ENCODE peak calls at places on chromosomes 5 and 9, in seven cellular contexts. One of them, this sample, is unnamed.

GRCh38 chr9:15308511-15308910 is 1.5 kb upstream of the TTC39B start:
- DNase-seq in cardiac muscle cell: peak; percentile 64
- DNase-seq in AG10803: peak; percentile 81
- DNase-seq in stomach: no peak
- DNase-seq in RWPE2: no peak
- DNase-seq in fibroblast of mammary gland: peak; percentile 71
- DNase-seq in K562: no peak
- DNase-seq in this sample: no peak

GRCh38 chr9:76414656-76415055 is 20.4 kb upstream of the RFK start:
- DNase-seq in stomach: no peak
- DNase-seq in RWPE2: no peak
- DNase-seq in AG10803: peak; percentile 25
- DNase-seq in K562: no peak
- DNase-seq in fibroblast of mammary gland: peak; percentile 70
- DNase-seq in cardiac muscle cell: peak; percentile 75
- DNase-seq in this sample: no peak

GRCh38 chr9:84300271-84300670 is 40.3 kb downstream of the SLC28A3 start:
- DNase-seq in AG10803: peak; percentile 72
- DNase-seq in stomach: no peak
- DNase-seq in cardiac muscle cell: peak; percentile 67
- DNase-seq in fibroblast of mammary gland: peak; percentile 74
- DNase-seq in K562: no peak
- DNase-seq in RWPE2: peak; percentile 81
- DNase-seq in this sample: no peak

GRCh38 chr9:76271755-76272154 is 122.5 kb downstream of the RFK start:
- DNase-seq in cardiac muscle cell: no peak
- DNase-seq in K562: no peak
- DNase-seq in AG10803: peak; percentile 16
- DNase-seq in fibroblast of mammary gland: peak; percentile 8
- DNase-seq in stomach: no peak
- DNase-seq in RWPE2: no peak
- DNase-seq in this sample: no peak

GRCh38 chr5:135441919-135442318 is 5.2 kb downstream of the DCANP1 start:
- DNase-seq in AG10803: no peak
- DNase-seq in cardiac muscle cell: no peak
- DNase-seq in stomach: no peak
- DNase-seq in RWPE2: peak; percentile 20
- DNase-seq in fibroblast of mammary gland: no peak
- DNase-seq in K562: no peak
- DNase-seq in this sample: no peak

GRCh38 chr5:6567835-6568234 is 65.0 kb downstream of the NSUN2 start:
- DNase-seq in AG10803: no peak
- DNase-seq in K562: no peak
- DNase-seq in RWPE2: no peak
- DNase-seq in cardiac muscle cell: no peak
- DNase-seq in stomach: no peak
- DNase-seq in fibroblast of mammary gland: no peak
- DNase-seq in this sample: no peak

GRCh38 chr9:110246214-110246613 is 10.1 kb downstream of the TXN start:
- DNase-seq in stomach: no peak
- DNase-seq in RWPE2: no peak
- DNase-seq in cardiac muscle cell: no peak
- DNase-seq in fibroblast of mammary gland: no peak
- DNase-seq in K562: no peak
- DNase-seq in AG10803: no peak
- DNase-seq in this sample: no peak

GRCh38 chr9:127642047-127642740 is 30.1 kb downstream of the STXBP1 start:
- DNase-seq in K562: no peak
- DNase-seq in cardiac muscle cell: no peak
- DNase-seq in stomach: no peak
- DNase-seq in AG10803: no peak
- DNase-seq in RWPE2: no peak
- DNase-seq in fibroblast of mammary gland: no peak
- DNase-seq in this sample: no peak

GRCh38 chr9:71680189-71680983 is 87.9 kb downstream of the CEMIP2 start:
- DNase-seq in AG10803: peak; percentile 63
- DNase-seq in fibroblast of mammary gland: peak; percentile 55
- DNase-seq in RWPE2: no peak
- DNase-seq in K562: no peak
- DNase-seq in stomach: no peak
- DNase-seq in cardiac muscle cell: peak; percentile 54
- DNase-seq in this sample: no peak

GRCh38 chr5:156474251-156474650 is 147.3 kb downstream of the SGCD start:
- DNase-seq in stomach: no peak
- DNase-seq in fibroblast of mammary gland: peak; percentile 78
- DNase-seq in RWPE2: no peak
- DNase-seq in cardiac muscle cell: peak; percentile 52
- DNase-seq in K562: no peak
- DNase-seq in AG10803: peak; percentile 68
- DNase-seq in this sample: no peak

GRCh38 chr5:137714931-137715330 is 21.0 kb downstream of the KLHL3 start:
- DNase-seq in fibroblast of mammary gland: no peak
- DNase-seq in RWPE2: no peak
- DNase-seq in K562: no peak
- DNase-seq in stomach: no peak
- DNase-seq in cardiac muscle cell: no peak
- DNase-seq in AG10803: no peak
- DNase-seq in this sample: no peak

GRCh38 chr9:109251080-109251775 is 69.6 kb downstream of the EPB41L4B start:
- DNase-seq in cardiac muscle cell: peak; percentile 61
- DNase-seq in RWPE2: no peak
- DNase-seq in K562: no peak
- DNase-seq in fibroblast of mammary gland: no peak
- DNase-seq in AG10803: peak; percentile 18
- DNase-seq in stomach: peak; percentile 82
- DNase-seq in this sample: peak; percentile 98

GRCh38 chr9:36914212-36914577 is 119.9 kb downstream of the PAX5 start:
- DNase-seq in fibroblast of mammary gland: no peak
- DNase-seq in cardiac muscle cell: no peak
- DNase-seq in AG10803: no peak
- DNase-seq in RWPE2: no peak
- DNase-seq in stomach: no peak
- DNase-seq in K562: no peak
- DNase-seq in this sample: peak; percentile 27

GRCh38 chr9:36912620-36913019 is 121.4 kb downstream of the PAX5 start:
- DNase-seq in stomach: no peak
- DNase-seq in AG10803: no peak
- DNase-seq in K562: no peak
- DNase-seq in RWPE2: no peak
- DNase-seq in fibroblast of mammary gland: no peak
- DNase-seq in cardiac muscle cell: no peak
- DNase-seq in this sample: no peak

GRCh38 chr9:36911601-36912412 is 122.3 kb downstream of the PAX5 start:
- DNase-seq in fibroblast of mammary gland: no peak
- DNase-seq in cardiac muscle cell: peak; percentile 35
- DNase-seq in AG10803: no peak
- DNase-seq in stomach: no peak
- DNase-seq in RWPE2: no peak
- DNase-seq in K562: no peak
- DNase-seq in this sample: peak; percentile 8

GRCh38 chr9:36911037-36911436 is 123.0 kb downstream of the PAX5 start:
- DNase-seq in stomach: no peak
- DNase-seq in AG10803: no peak
- DNase-seq in fibroblast of mammary gland: no peak
- DNase-seq in K562: no peak
- DNase-seq in cardiac muscle cell: no peak
- DNase-seq in RWPE2: no peak
- DNase-seq in this sample: no peak

DNA sequence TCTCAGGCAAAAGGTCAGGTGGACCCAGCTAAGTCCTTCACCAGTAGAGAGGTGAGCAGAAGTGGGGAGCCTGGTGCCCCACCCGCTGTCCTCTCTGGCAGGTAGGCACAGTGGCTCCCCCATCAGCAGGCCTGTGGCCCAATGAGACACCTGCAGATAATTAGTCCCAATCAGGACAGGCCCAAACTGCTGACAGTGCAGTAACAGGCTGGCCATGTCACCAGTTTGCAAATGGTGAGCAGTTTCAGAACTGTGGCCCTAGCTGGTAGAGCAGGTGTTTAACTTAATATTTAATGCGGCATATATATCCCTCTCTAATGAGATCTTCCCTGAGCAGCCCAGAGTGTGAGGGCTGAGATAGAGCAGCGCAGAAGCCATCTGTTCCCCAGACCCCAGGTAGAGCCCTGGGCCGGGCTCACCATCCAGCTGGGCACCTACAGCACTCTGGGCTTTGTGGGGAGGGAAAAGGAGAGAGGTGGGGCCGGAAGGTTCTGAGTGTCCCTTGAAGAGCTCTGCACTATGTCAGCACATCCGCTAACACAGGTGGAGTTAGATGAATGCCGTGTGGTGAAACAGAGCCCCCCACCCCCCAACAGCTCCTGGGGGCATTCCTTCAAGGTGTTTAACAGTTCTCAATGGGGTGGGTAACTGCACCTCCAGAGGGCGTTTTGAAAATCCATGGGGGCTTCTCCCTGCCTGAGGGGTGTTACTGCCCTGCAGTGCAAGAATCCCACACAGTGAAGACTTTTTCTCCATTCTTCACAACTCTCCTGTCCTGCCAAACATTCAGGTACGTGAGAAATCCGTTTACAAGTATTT is 120.5 kb downstream of the PAX5 start:
- DNase-seq in RWPE2: no peak
- DNase-seq in cardiac muscle cell: no peak
- DNase-seq in K562: peak; percentile 10
- DNase-seq in AG10803: no peak
- DNase-seq in fibroblast of mammary gland: no peak
- DNase-seq in stomach: no peak
- DNase-seq in this sample: no peak
- TF ChIP-seq CTCF in RWPE2: peak; percentile 17
- TF ChIP-seq CTCF in cardiac muscle cell: peak; percentile 18
- TF ChIP-seq CTCF in K562: no peak
- TF ChIP-seq CTCF in AG10803: no peak
- TF ChIP-seq CTCF in fibroblast of mammary gland: no peak
- TF ChIP-seq CTCF in stomach: no peak
- TF ChIP-seq CTCF in this sample: peak; percentile 2

DNA sequence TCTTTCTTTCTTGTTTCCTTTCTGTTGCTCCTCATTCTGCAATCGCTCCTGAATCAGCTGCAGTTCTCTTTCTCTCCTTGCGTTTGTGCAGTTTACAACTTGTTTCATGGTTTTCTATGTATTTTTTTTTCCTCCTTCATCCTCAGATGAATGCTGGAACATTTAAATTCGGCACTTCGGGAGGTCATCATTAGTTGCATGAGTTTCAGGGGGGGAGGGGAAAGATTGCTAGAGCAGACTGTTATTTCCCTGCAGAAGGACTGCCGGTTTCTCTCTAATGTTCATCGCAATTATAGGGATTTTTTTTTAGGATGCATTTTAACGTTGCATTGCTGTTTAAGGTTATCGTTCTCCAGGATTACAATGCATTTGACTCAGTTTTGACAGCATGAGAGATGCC is 1311.9 kb upstream of the WWC1 start:
- DNase-seq in AG10803: no peak
- DNase-seq in fibroblast of mammary gland: no peak
- DNase-seq in stomach: no peak
- DNase-seq in RWPE2: no peak
- DNase-seq in cardiac muscle cell: peak; percentile 12
- DNase-seq in K562: no peak
- DNase-seq in this sample: no peak
- H3K4me3 ChIP-seq in AG10803: peak overlapping the region; percentile 29
- H3K4me3 ChIP-seq in fibroblast of mammary gland: peak overlapping the region; percentile 48
- H3K4me3 ChIP-seq in stomach: peak overlapping the region; percentile 54
- H3K4me3 ChIP-seq in RWPE2: no peak overlapping the region
- H3K4me3 ChIP-seq in cardiac muscle cell: peak overlapping the region; percentile 43
- H3K4me3 ChIP-seq in K562: no peak overlapping the region
- H3K4me3 ChIP-seq in this sample: peak overlapping the region; percentile 54

GRCh38 chr5:167992868-167993267 is 298.6 kb upstream of the WWC1 start:
- DNase-seq in fibroblast of mammary gland: no peak
- DNase-seq in AG10803: no peak
- DNase-seq in RWPE2: no peak
- DNase-seq in stomach: no peak
- DNase-seq in K562: no peak
- DNase-seq in cardiac muscle cell: no peak
- DNase-seq in this sample: no peak

GRCh38 chr5:167985373-167985772 is 306.1 kb upstream of the WWC1 start:
- DNase-seq in K562: no peak
- DNase-seq in stomach: no peak
- DNase-seq in cardiac muscle cell: no peak
- DNase-seq in AG10803: no peak
- DNase-seq in fibroblast of mammary gland: no peak
- DNase-seq in RWPE2: no peak
- DNase-seq in this sample: no peak

DNA sequence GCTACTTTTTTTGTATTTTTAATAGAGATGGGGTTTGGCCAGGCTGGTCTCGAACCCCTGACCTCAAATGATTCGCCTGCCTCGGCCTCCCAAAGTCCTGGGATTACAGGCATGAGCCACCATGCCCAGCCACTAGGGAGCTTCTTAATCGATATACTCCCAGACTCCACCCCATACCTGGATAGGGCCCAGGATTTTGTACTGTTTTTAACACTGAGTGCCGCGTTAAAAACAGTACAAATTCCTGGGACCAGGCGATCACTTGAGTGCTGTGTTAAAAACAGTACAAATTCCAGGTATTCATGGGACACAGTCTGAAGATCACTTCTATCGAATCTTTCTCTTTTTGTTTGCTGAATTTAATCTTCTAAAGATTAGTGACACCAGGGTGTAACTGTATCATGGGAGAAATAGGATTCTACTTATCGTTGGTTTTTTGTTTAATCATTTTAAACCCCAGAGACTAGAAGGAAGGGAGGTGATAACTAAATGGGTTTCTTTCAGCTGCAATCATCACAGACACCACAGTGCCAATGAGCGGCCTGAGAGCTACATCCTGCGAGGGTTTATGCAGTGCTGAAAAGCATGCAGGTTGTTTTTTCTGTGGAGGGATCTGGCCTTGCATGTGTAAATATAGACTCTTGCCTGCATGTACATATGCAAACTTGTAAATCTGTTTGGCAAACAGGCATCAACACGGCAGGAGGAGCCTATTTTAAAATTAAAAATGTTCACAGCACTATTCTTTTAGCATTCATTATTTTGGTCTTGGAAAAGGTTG is 303.8 kb upstream of the WWC1 start:
- DNase-seq in cardiac muscle cell: no peak
- DNase-seq in fibroblast of mammary gland: no peak
- DNase-seq in K562: no peak
- DNase-seq in RWPE2: no peak
- DNase-seq in AG10803: no peak
- DNase-seq in stomach: no peak
- DNase-seq in this sample: peak; percentile 64
- TF ChIP-seq CTCF in cardiac muscle cell: no peak
- TF ChIP-seq CTCF in fibroblast of mammary gland: no peak
- TF ChIP-seq CTCF in K562: no peak
- TF ChIP-seq CTCF in RWPE2: no peak
- TF ChIP-seq CTCF in AG10803: no peak
- TF ChIP-seq CTCF in stomach: no peak
- TF ChIP-seq CTCF in this sample: no peak

DNA sequence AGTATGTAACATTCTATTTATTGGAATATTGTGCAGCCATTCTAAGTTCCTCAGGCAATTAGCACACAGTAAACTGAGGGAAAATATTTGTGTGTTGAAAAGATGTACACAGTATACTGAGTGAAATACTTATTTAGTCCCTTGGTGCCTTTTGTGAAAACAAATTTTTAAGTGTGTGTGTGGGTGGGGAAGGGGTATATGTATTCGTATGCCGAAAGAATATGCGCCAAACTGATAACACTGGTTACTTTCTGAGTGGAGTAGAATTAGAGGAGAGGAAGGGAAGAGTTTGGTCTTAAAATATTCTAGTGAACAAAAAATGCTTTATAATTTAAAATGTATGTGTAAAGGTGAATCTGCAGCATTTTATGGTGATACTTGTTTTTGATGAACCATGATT is 3.1 kb downstream of the DCP2 start:
- DNase-seq in AG10803: no peak
- DNase-seq in K562: no peak
- DNase-seq in stomach: no peak
- DNase-seq in fibroblast of mammary gland: no peak
- DNase-seq in cardiac muscle cell: no peak
- DNase-seq in RWPE2: no peak
- DNase-seq in this sample: no peak
- H3K4me3 ChIP-seq in AG10803: no peak overlapping the region
- H3K4me3 ChIP-seq in K562: peak overlapping the region; percentile 64
- H3K4me3 ChIP-seq in stomach: no peak overlapping the region
- H3K4me3 ChIP-seq in fibroblast of mammary gland: no peak overlapping the region
- H3K4me3 ChIP-seq in cardiac muscle cell: no peak overlapping the region
- H3K4me3 ChIP-seq in RWPE2: no peak overlapping the region
- H3K4me3 ChIP-seq in this sample: no peak overlapping the region

This sample was measured in LNCaP clone FGC.